ENCODE peak calls at places on chromosomes 6 and 20, in ten cellular contexts. X is upper lobe of left lung, C is K562, G is transverse colon, B is HepG2, R is sigmoid colon, U is HCT116, T is GM23338, S is suprapubic skin, Z is stomach. D is an unnamed sample.

GRCh38 chr20:62178316-62179161 is 4.3 kb upstream of the MTG2 start:
- DNase-seq in X (no peak), C (no peak), G (no peak), B (no peak), R (no peak), U (no peak), T (no peak), S (no peak), Z (peak), D (peak)

GRCh38 chr20:32437391-32438074 is 79.4 kb downstream of the ASXL1 start:
- DNase-seq in X (no peak), C (no peak), G (no peak), B (peak), R (no peak), U (no peak), T (peak), S (no peak), Z (no peak), D (no peak)

GRCh38 chr6:134422426-134423231 is 104.7 kb upstream of the SGK1 start:
- DNase-seq in X (no peak), C (no peak), G (no peak), B (peak), R (no peak), U (peak), T (no peak), S (no peak), Z (no peak), D (no peak)

GRCh38 chr6:46137387-46137786 is 7.6 kb downstream of the ENPP4 start:
- DNase-seq in X (no peak), C (no peak), G (no peak), B (no peak), R (no peak), U (no peak), T (no peak), S (no peak), Z (no peak), D (no peak)

GRCh38 chr6:1463751-1464397 is 74.5 kb downstream of the FOXF2 start:
- DNase-seq in X (peak), C (no peak), G (no peak), B (no peak), R (no peak), U (no peak), T (no peak), S (no peak), Z (no peak), D (no peak)

GRCh38 chr6:22838346-22838745 is 269.0 kb downstream of the HDGFL1 start:
- DNase-seq in X (no peak), C (no peak), G (no peak), B (no peak), R (no peak), U (no peak), T (peak), S (no peak), Z (no peak), D (no peak)

GRCh38 chr6:21529431-21529830 is 64.1 kb upstream of the SOX4 start:
- DNase-seq in X (no peak), C (no peak), G (no peak), B (no peak), R (no peak), U (no peak), T (no peak), S (no peak), Z (no peak), D (no peak)

GRCh38 chr6:136921936-136922679 is at the start of gene SLC35D3:
- DNase-seq in X (peak), C (no peak), G (no peak), B (no peak), R (no peak), U (no peak), T (peak), S (no peak), Z (no peak), D (peak)

GRCh38 chr20:62831361-62831788 is 14.5 kb downstream of the COL9A3 start:
- DNase-seq in X (peak), C (no peak), G (peak), B (no peak), R (no peak), U (no peak), T (no peak), S (no peak), Z (peak), D (peak)

GRCh38 chr6:117485433-117485832 is 3.0 kb downstream of the DCBLD1 start:
- DNase-seq in X (no peak), C (no peak), G (no peak), B (no peak), R (no peak), U (no peak), T (no peak), S (no peak), Z (no peak), D (no peak)

GRCh38 chr6:14211596-14211961 is 94.0 kb downstream of the CD83 start:
- DNase-seq in X (peak), C (peak), G (peak), B (peak), R (peak), U (no peak), T (peak), S (peak), Z (peak), D (peak)

GRCh38 chr6:166957087-166957804 is 896 bp upstream of the RNASET2 start:
- DNase-seq in X (peak), C (peak), G (peak), B (peak), R (peak), U (no peak), T (peak), S (peak), Z (peak), D (peak)

GRCh38 chr6:112298816-112299281 is 44.5 kb upstream of the LAMA4 start:
- DNase-seq in X (no peak), C (no peak), G (no peak), B (no peak), R (no peak), U (peak), T (no peak), S (no peak), Z (no peak), D (no peak)

GRCh38 chr6:140001851-140002301 is 627.4 kb upstream of the CITED2 start:
- DNase-seq in X (no peak), C (no peak), G (no peak), B (no peak), R (no peak), U (no peak), T (no peak), S (no peak), Z (no peak), D (no peak)

GRCh38 chr20:45409531-45410272 is 1.6 kb downstream of the DBNDD2 start:
- DNase-seq in X (no peak), C (no peak), G (no peak), B (no peak), R (no peak), U (no peak), T (no peak), S (no peak), Z (no peak), D (no peak)

GRCh38 chr6:1552296-1552761 is 57.4 kb upstream of the FOXC1 start:
- DNase-seq in X (no peak), C (peak), G (no peak), B (peak), R (no peak), U (peak), T (peak), S (no peak), Z (no peak), D (no peak)

GRCh38 chr6:78607188-78607587 is 260.2 kb upstream of the IRAK1BP1 start:
- DNase-seq in X (no peak), C (no peak), G (no peak), B (no peak), R (no peak), U (no peak), T (no peak), S (no peak), Z (no peak), D (no peak)

GRCh38 chr20:10639762-10640556 is 33.8 kb downstream of the JAG1 start:
- DNase-seq in X (peak), C (no peak), G (no peak), B (no peak), R (no peak), U (no peak), T (no peak), S (no peak), Z (no peak), D (no peak)

GRCh38 chr6:2245954-2246863 is 804 bp upstream of the GMDS start:
- DNase-seq in X (no peak), C (peak), G (peak), B (peak), R (peak), U (peak), T (peak), S (peak), Z (peak), D (peak)

GRCh38 chr6:21263531-21264287 is 329.8 kb upstream of the SOX4 start:
- DNase-seq in X (peak), C (peak), G (no peak), B (no peak), R (no peak), U (no peak), T (no peak), S (no peak), Z (no peak), D (no peak)

GRCh38 chr6:118635909-118636735 is 15.3 kb downstream of the CEP85L start:
- DNase-seq in X (no peak), C (no peak), G (no peak), B (no peak), R (no peak), U (no peak), T (no peak), S (no peak), Z (no peak), D (no peak)

GRCh38 chr6:114167583-114168576 is 174.9 kb downstream of the HS3ST5 start:
- DNase-seq in X (no peak), C (no peak), G (no peak), B (peak), R (no peak), U (no peak), T (no peak), S (no peak), Z (no peak), D (no peak)

GRCh38 chr6:114418304-114418972 is 75.6 kb upstream of the HS3ST5 start:
- DNase-seq in X (no peak), C (no peak), G (no peak), B (no peak), R (no peak), U (no peak), T (no peak), S (no peak), Z (no peak), D (no peak)

GRCh38 chr6:32110632-32111031 is 1.5 kb upstream of the TNXB start:
- DNase-seq in X (no peak), C (no peak), G (no peak), B (no peak), R (peak), U (no peak), T (no peak), S (no peak), Z (peak), D (no peak)

GRCh38 chr6:112482373-112482772 is 135.2 kb downstream of the RFPL4B start:
- DNase-seq in X (no peak), C (no peak), G (no peak), B (no peak), R (no peak), U (no peak), T (no peak), S (no peak), Z (no peak), D (no peak)

GRCh38 chr20:50727792-50728485 is 3.4 kb upstream of the PARD6B start:
- DNase-seq in X (no peak), C (no peak), G (no peak), B (peak), R (no peak), U (no peak), T (no peak), S (no peak), Z (no peak), D (no peak)

GRCh38 chr6:149545754-149546471 is at the start of gene PPIL4:
- DNase-seq in X (peak), C (peak), G (peak), B (peak), R (peak), U (peak), T (peak), S (peak), Z (peak), D (peak)

GRCh38 chr20:53085720-53086119 is 113.6 kb downstream of the TSHZ2 start:
- DNase-seq in X (no peak), C (no peak), G (no peak), B (no peak), R (no peak), U (no peak), T (no peak), S (no peak), Z (no peak), D (no peak)

GRCh38 chr20:61799394-61799923 is 266.2 kb downstream of the TAF4 start:
- DNase-seq in X (no peak), C (no peak), G (no peak), B (no peak), R (no peak), U (no peak), T (no peak), S (no peak), Z (no peak), D (peak)

DNA sequence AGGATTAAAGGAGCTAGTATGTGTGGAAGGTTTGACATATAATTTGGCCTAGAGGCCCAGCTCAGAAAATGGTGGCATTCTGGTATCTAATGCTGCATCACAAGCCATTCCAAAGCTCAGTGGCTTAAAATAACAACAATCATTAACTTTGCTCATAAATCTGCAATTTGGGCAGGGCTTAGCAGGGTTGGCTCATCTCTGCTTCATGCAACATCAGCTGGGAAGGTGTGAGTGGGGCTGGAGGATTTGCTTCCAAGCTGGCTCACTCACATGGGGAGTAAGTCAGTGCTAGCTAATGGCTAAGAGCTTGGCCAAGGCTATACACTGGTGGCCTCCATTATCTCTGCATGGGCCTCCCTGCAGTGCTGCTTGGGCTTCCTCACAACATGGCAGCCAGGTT is 48.0 kb upstream of the STK35 start:
- DNase-seq in X (no peak), C (no peak), G (no peak), B (no peak), R (no peak), U (no peak), T (no peak), S (no peak), Z (no peak), D (no peak)
- TF ChIP-seq POLR2AphosphoS5 in X (no peak), C (no peak), G (no peak), B (no peak), R (no peak), U (no peak), T (no peak), S (no peak), Z (no peak), D (no peak)

GRCh38 chr6:151021878-151022277 is 156.4 kb downstream of the MTHFD1L start:
- DNase-seq in X (no peak), C (no peak), G (no peak), B (no peak), R (no peak), U (no peak), T (no peak), S (no peak), Z (no peak), D (no peak)
- H3K27ac ChIP-seq in X (peak), C (no peak), G (no peak), B (no peak), R (no peak), U (peak), T (no peak), S (no peak), Z (no peak), D (peak)

GRCh38 chr20:38316341-38316740 is 12.4 kb downstream of the BPI start:
- DNase-seq in X (no peak), C (no peak), G (no peak), B (no peak), R (no peak), U (no peak), T (no peak), S (no peak), Z (no peak), D (no peak)
- H3K4me3 ChIP-seq in X (no peak), C (no peak), G (no peak), B (no peak), R (no peak), U (no peak), T (no peak), S (no peak), Z (no peak), D (no peak)

GRCh38 chr20:41339957-41340326 is 679 bp upstream of the LPIN3 start:
- DNase-seq in X (peak), C (peak), G (peak), B (peak), R (peak), U (peak), T (peak), S (peak), Z (peak), D (peak)
- TF ChIP-seq POLR2AphosphoS5 in X (no peak), C (no peak), G (no peak), B (no peak), R (no peak), U (no peak), T (no peak), S (no peak), Z (peak), D (peak)

DNA sequence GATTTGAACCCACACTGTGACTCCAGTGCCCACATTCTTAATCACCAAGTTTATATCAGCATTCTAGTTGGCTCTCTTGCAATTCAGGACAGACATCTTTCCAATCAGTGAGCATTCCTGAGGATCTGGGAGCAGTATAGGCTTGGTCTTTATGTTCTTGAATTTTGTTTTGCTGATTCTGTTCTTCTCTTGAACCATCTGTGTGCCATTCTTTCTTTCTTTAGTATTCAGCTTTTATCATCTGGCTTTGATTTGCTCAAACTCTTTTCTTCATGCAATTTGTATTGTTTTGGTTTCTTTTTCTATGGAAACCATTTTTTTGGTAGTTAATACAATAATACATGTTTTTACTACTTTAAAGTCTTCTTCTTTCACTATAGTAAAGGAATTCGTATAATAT is 162.4 kb downstream of the CD109 start:
- DNase-seq in X (no peak), C (no peak), G (no peak), B (no peak), R (no peak), U (no peak), T (no peak), S (no peak), Z (no peak), D (no peak)
- H3K27ac ChIP-seq in X (no peak), C (no peak), G (no peak), B (no peak), R (no peak), U (no peak), T (no peak), S (no peak), Z (no peak), D (no peak)

GRCh38 chr6:108116424-108116780 is 41.9 kb upstream of the OSTM1 start:
- DNase-seq in X (no peak), C (no peak), G (no peak), B (no peak), R (no peak), U (no peak), T (no peak), S (no peak), Z (no peak), D (no peak)

GRCh38 chr6:108116781-108117426 is 42.4 kb upstream of the OSTM1 start:
- DNase-seq in X (peak), C (no peak), G (no peak), B (no peak), R (no peak), U (no peak), T (peak), S (no peak), Z (no peak), D (no peak)

GRCh38 chr6:108113557-108114519 is 39.3 kb upstream of the OSTM1 start:
- DNase-seq in X (peak), C (peak), G (no peak), B (peak), R (no peak), U (peak), T (peak), S (no peak), Z (no peak), D (no peak)

GRCh38 chr6:108115598-108116058 is 41.1 kb upstream of the OSTM1 start:
- DNase-seq in X (peak), C (peak), G (peak), B (peak), R (no peak), U (peak), T (peak), S (no peak), Z (peak), D (peak)

DNA sequence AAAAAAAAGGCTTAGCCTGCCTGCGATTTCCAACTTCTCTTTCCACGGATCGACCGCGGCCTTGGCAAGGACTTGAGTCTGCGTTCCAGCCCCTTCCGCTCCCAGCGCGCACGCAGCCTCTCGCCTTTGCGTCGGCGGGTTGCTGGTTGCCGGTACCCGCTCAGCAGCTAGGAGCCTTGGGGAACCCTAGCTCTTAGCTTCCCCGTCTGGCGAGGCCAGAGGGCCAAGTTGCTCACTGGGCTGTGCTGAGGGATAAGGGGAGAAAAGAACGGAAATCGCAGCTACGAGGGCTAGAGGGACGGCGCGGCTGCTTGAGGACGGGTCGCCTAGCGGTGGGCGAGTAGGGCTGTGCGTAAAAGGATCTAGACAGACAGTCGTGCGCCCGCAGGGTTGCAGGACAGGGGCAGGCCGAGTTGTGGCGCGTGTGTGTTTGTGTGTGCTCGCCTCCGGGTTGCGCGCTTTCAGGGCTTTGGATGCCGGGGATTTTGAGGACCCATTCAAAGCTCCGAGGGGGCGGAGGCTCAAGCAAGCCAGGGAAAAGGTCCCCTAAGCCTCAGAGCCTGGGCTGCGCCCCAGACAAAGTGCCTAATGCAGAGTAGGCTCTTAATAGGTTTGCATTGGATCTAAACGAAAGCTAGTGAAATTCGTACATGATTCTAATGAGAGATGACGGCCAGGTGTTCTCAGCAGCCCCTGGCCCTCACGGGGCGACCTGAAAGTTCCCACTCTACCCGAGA is 40.5 kb upstream of the OSTM1 start:
- DNase-seq in X (peak), C (no peak), G (peak), B (no peak), R (peak), U (no peak), T (peak), S (peak), Z (no peak), D (peak)
- H3K4me3 ChIP-seq in X (peak), C (no peak), G (peak), B (no peak), R (no peak), U (no peak), T (peak), S (peak), Z (peak), D (peak)

DNA sequence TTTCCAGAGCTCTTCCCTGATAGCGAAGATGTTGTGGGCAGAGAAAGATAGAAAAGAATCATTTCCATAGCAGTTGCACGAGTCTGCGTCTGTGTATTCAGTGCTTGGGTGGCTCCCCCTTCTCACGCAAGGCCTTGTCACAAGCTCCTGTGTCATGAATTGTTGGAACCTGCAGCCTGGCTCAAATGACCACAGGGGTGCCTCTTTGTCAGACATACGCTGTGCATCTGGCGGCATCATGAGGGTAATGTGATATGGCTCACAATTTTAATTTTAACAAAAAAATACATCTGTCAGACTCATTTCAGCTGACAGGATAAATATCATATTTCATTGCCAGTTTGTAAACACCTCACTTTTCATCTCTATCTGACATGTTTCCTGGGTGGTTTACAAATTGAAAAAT is 90.8 kb downstream of the CAP2 start:
- DNase-seq in X (no peak), C (no peak), G (no peak), B (no peak), R (no peak), U (no peak), T (no peak), S (no peak), Z (no peak), D (no peak)
- TF ChIP-seq POLR2AphosphoS5 in X (no peak), C (no peak), G (no peak), B (no peak), R (no peak), U (no peak), T (no peak), S (no peak), Z (no peak), D (no peak)

D was measured in spleen.